ENCODE peak calls at places on chromosomes 6 and 20, in four cellular contexts. W, I, G and R are unnamed samples.

GRCh38 chr6:13400772-13401171 is 72.4 kb upstream of the TBC1D7 start:
- DNase-seq in G (no peak), I (peak), W (no peak), R (no peak)

GRCh38 chr6:142569676-142570075 is 267.9 kb downstream of the ADGRG6 start:
- DNase-seq in G (no peak), W (peak), I (no peak), R (no peak)

GRCh38 chr6:83168556-83168955 is 24.5 kb downstream of the PGM3 start:
- DNase-seq in G (no peak), I (no peak), W (no peak), R (no peak)

GRCh38 chr20:15214051-15214450 is 876.6 kb upstream of the FLRT3 start:
- DNase-seq in I (no peak), W (no peak), G (no peak), R (no peak)

GRCh38 chr20:5041433-5041832 is 40.1 kb upstream of the SLC23A2 start:
- DNase-seq in I (no peak), W (no peak), G (no peak), R (no peak)

GRCh38 chr6:79334674-79335073 is 100.2 kb upstream of the HMGN3 start:
- DNase-seq in I (no peak), G (no peak), W (no peak), R (no peak)

GRCh38 chr6:10403385-10404106 is 11.3 kb downstream of the TFAP2A start:
- DNase-seq in G (peak), W (no peak), I (no peak), R (no peak)

GRCh38 chr6:122246906-122247658 is 152.4 kb upstream of the HSF2 start:
- DNase-seq in G (no peak), W (no peak), I (no peak), R (no peak)

GRCh38 chr20:46563848-46564197 is 13.4 kb upstream of the OCSTAMP start:
- DNase-seq in G (no peak), I (no peak), W (no peak), R (no peak)

GRCh38 chr20:62788607-62789006 is 7.7 kb upstream of the MRGBP start:
- DNase-seq in W (no peak), I (no peak), G (no peak), R (no peak)

GRCh38 chr6:25066593-25066992 is 130.8 kb upstream of the RIPOR2 start:
- DNase-seq in W (no peak), I (no peak), G (no peak), R (no peak)

GRCh38 chr20:21719592-21720214 is 14.2 kb downstream of the PAX1 start:
- DNase-seq in G (peak), I (peak), W (peak), R (peak)

GRCh38 chr6:15962449-15962764 is 166.5 kb upstream of the MYLIP start:
- DNase-seq in W (no peak), I (no peak), G (no peak), R (no peak)

GRCh38 chr6:54102239-54102638 is 9.0 kb upstream of the MLIP start:
- DNase-seq in I (no peak), G (no peak), W (no peak), R (no peak)

GRCh38 chr20:35478804-35479472 is 23.5 kb downstream of the CEP250 start:
- DNase-seq in I (no peak), G (no peak), W (peak), R (peak)

GRCh38 chr6:126198581-126198980 is 141.3 kb upstream of the CENPW start:
- DNase-seq in G (no peak), W (no peak), I (no peak), R (no peak)

GRCh38 chr6:151481752-151482151 is 12.1 kb upstream of the CCDC170 start:
- DNase-seq in I (no peak), G (no peak), W (no peak), R (no peak)

GRCh38 chr6:26017567-26017966 is 55.0 kb downstream of the TRIM38 start:
- DNase-seq in I (no peak), G (no peak), W (no peak), R (no peak)

GRCh38 chr20:24953204-24953565 is 4.1 kb downstream of the CST7 start:
- DNase-seq in G (no peak), I (no peak), W (no peak), R (no peak)

GRCh38 chr6:134238960-134239795 is 78.7 kb downstream of the SGK1 start:
- DNase-seq in I (no peak), G (no peak), W (no peak), R (no peak)

GRCh38 chr6:154399097-154399496 is 42.5 kb upstream of the IPCEF1 start:
- DNase-seq in G (no peak), W (no peak), I (no peak), R (no peak)

GRCh38 chr6:20365456-20365855 is 36.2 kb upstream of the E2F3 start:
- DNase-seq in W (no peak), G (no peak), I (peak), R (no peak)

GRCh38 chr6:71047401-71047800 is 90.5 kb upstream of the B3GAT2 start:
- DNase-seq in W (no peak), I (no peak), G (no peak), R (no peak)

GRCh38 chr6:153947817-153948447 is 91.1 kb upstream of the OPRM1 start:
- DNase-seq in W (peak), I (no peak), G (peak), R (peak)

GRCh38 chr6:15682965-15683822 is 20.4 kb upstream of the DTNBP1 start:
- DNase-seq in I (peak), W (peak), G (no peak), R (no peak)

GRCh38 chr6:17904491-17905120 is 82.8 kb downstream of the KIF13A start:
- DNase-seq in W (no peak), G (no peak), I (no peak), R (no peak)

GRCh38 chr6:134373282-134373922 is 55.5 kb upstream of the SGK1 start:
- DNase-seq in G (no peak), W (no peak), I (peak), R (no peak)

GRCh38 chr20:23029324-23029723 is 5.8 kb upstream of the SSTR4 start:
- DNase-seq in G (no peak), W (no peak), I (no peak), R (no peak)

GRCh38 chr20:51497542-51498467 is 44.7 kb downstream of the NFATC2 start:
- DNase-seq in I (peak), G (no peak), W (no peak), R (no peak)

GRCh38 chr6:92589970-92590369 is 829.4 kb downstream of the EPHA7 start:
- DNase-seq in I (no peak), W (no peak), G (no peak), R (no peak)

GRCh38 chr6:95866732-95867131 is 149.0 kb upstream of the FUT9 start:
- DNase-seq in I (no peak), W (peak), G (no peak), R (peak)

GRCh38 chr20:17767624-17768023 is 67.9 kb downstream of the BANF2 start:
- DNase-seq in G (no peak), W (no peak), I (no peak), R (no peak)

GRCh38 chr6:156593893-156594292 is 183.3 kb upstream of the ARID1B start:
- DNase-seq in W (no peak), G (no peak), I (no peak), R (no peak)

GRCh38 chr6:41917528-41917927 is 3.4 kb downstream of the MED20 start:
- DNase-seq in W (no peak), G (no peak), I (no peak), R (no peak)

GRCh38 chr20:24575811-24576210 is 106.4 kb downstream of the SYNDIG1 start:
- DNase-seq in W (no peak), I (no peak), G (no peak), R (no peak)

GRCh38 chr6:149683256-149683860 is 34.5 kb downstream of the LATS1 start:
- DNase-seq in W (no peak), G (no peak), I (no peak), R (no peak)
- TF ChIP-seq TARDBP in W (no peak), G (no peak), I (no peak), R (no peak)

DNA sequence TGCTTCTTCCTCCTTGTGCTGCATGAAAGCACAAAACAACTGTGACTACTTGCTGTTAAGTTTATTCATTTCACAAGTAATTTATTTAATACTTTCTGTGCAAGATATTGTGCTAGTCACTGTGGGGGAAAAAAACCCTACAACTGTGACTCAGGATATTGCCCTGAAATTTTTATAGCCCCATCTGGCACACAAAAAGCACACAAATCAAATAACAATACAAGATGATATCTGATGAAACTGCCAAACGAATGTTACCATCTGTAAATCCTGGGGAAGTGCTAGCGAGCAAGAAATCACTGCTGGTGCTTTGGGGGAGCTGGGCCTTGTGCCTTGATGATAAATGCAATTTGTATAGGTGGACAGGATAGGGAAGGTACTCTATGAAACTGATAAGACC is 115.5 kb downstream of the RTN4IP1 start:
- DNase-seq in G (no peak), I (no peak), W (no peak), R (no peak)
- TF ChIP-seq TARDBP in G (no peak), I (no peak), W (no peak), R (no peak)

GRCh38 chr6:149076355-149076734 is 241.2 kb upstream of the TAB2 start:
- DNase-seq in W (no peak), I (no peak), G (no peak), R (no peak)

GRCh38 chr6:149078383-149078782 is 239.1 kb upstream of the TAB2 start:
- DNase-seq in I (no peak), W (no peak), G (no peak), R (no peak)

GRCh38 chr6:149074832-149075258 is 242.7 kb upstream of the TAB2 start:
- DNase-seq in G (no peak), I (no peak), W (peak), R (no peak)

GRCh38 chr6:149077208-149077607 is 240.3 kb upstream of the TAB2 start:
- DNase-seq in G (no peak), I (no peak), W (no peak), R (no peak)

GRCh38 chr6:149075616-149076354 is 241.7 kb upstream of the TAB2 start:
- DNase-seq in G (no peak), W (no peak), I (no peak), R (no peak)
- TF ChIP-seq TARDBP in G (no peak), W (no peak), I (no peak), R (no peak)

GRCh38 chr6:138925806-138926205 is 62.2 kb downstream of the REPS1 start:
- DNase-seq in W (no peak), I (no peak), G (no peak), R (no peak)
- TF ChIP-seq TARDBP in W (no peak), I (no peak), G (no peak), R (no peak)

GRCh38 chr6:32940656-32941411 is at the start of gene HLA-DMB:
- DNase-seq in W (peak), I (peak), G (no peak), R (peak)

GRCh38 chr6:32944265-32944664 is 3.4 kb upstream of the HLA-DMB start:
- DNase-seq in G (no peak), I (peak), W (no peak), R (no peak)

GRCh38 chr6:32942555-32942954 is 1.7 kb upstream of the HLA-DMB start:
- DNase-seq in G (no peak), I (no peak), W (no peak), R (no peak)

GRCh38 chr6:32943864-32944263 is 3.0 kb upstream of the HLA-DMB start:
- DNase-seq in W (no peak), I (no peak), G (no peak), R (no peak)

DNA sequence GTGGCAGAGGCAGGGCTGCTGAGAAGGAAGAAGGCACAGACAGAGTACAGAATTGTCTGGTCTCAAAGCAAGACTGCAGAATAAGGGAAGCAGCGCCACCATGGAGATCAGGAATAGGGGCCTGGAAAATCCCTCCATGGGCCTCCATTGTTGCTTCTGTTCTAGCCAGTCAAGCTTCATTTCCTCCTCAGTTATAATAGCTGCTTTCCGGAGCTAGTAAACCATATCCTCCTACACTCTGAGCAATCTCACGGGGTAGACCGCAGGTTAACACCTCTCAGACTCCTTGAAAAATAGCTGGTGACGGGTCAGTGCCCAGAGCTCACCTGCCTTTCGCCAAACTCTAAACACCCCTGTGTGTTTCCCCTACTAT is 570 bp upstream of the HLA-DMB start:
- DNase-seq in G (no peak), I (peak), W (no peak), R (no peak)
- TF ChIP-seq TARDBP in G (no peak), I (peak), W (no peak), R (no peak)

GRCh38 chr6:37535701-37536461 is 36.2 kb upstream of the CCDC167 start:
- DNase-seq in G (peak), I (no peak), W (no peak), R (no peak)
- TF ChIP-seq TARDBP in G (no peak), I (no peak), W (no peak), R (no peak)

DNA sequence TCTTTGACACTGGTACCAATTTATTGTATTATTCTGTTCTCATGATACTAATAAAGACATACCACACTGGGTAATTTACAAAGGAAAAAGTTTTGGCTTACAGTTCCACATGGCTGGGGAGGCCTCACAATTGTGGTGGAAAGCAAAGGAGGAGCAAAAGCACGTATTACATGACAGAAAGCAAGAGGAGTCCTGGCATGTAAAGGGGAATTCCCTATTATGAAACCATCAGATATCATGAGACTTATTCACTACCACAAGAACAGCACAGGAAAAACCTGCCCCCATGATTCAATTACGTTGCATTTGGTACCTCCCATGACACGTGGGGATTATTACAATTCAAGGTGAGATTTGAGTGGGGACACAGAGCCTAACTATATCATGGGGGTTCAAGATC is 43.4 kb downstream of the SLC22A2 start:
- DNase-seq in G (no peak), W (no peak), I (no peak), R (no peak)
- TF ChIP-seq TARDBP in G (no peak), W (no peak), I (no peak), R (no peak)

GRCh38 chr20:33773412-33774089 is 37.6 kb upstream of the CHMP4B start:
- DNase-seq in I (peak), W (no peak), G (no peak), R (no peak)
- TF ChIP-seq TARDBP in I (no peak), W (no peak), G (no peak), R (no peak)

GRCh38 chr20:40865095-40865494 is 163.5 kb upstream of the TOP1 start:
- DNase-seq in G (no peak), W (no peak), I (no peak), R (no peak)

GRCh38 chr20:40868568-40869223 is 159.9 kb upstream of the TOP1 start:
- DNase-seq in W (no peak), G (no peak), I (no peak), R (no peak)

GRCh38 chr20:40864470-40864869 is 164.2 kb upstream of the TOP1 start:
- DNase-seq in G (no peak), W (no peak), I (no peak), R (no peak)

GRCh38 chr20:40866056-40866455 is 162.6 kb upstream of the TOP1 start:
- DNase-seq in W (no peak), I (no peak), G (no peak), R (no peak)

GRCh38 chr20:40869416-40870147 is 159.0 kb upstream of the TOP1 start:
- DNase-seq in I (no peak), G (no peak), W (no peak), R (no peak)
- TF ChIP-seq TARDBP in I (no peak), G (no peak), W (no peak), R (no peak)